ENCODE peak calls at places on chromosomes 5 and 9, in five cellular contexts. B, V, D, M and F are unnamed samples. For H3K9me3, the result is how much of the 10 kb centered on the place peaks cover.

GRCh38 chr9:23596913-23597634 is 229.0 kb downstream of the ELAVL2 start:
- DNase-seq in B (no peak), V (no peak), D (no peak), M (no peak), F (no peak)

GRCh38 chr5:91643796-91644195 is 260.7 kb upstream of the ARRDC3 start:
- DNase-seq in B (peak), V (no peak), D (peak), M (peak), F (no peak)

GRCh38 chr5:62692946-62693713 is 114.5 kb downstream of the LRRC70 start:
- DNase-seq in B (no peak), V (no peak), D (no peak), M (no peak), F (no peak)

GRCh38 chr9:38046669-38047300 is 22.2 kb downstream of the SHB start:
- DNase-seq in B (peak), V (peak), D (peak), M (peak), F (no peak)

GRCh38 chr5:97418472-97418871 is 235.4 kb upstream of the RIOK2 start:
- DNase-seq in B (no peak), V (no peak), D (no peak), M (no peak), F (no peak)

GRCh38 chr5:44862808-44863207 is 54.1 kb downstream of the MRPS30 start:
- DNase-seq in B (peak), V (no peak), D (peak), M (peak), F (no peak)

GRCh38 chr9:78539904-78540303 is 243.0 kb downstream of the PSAT1 start:
- DNase-seq in B (peak), V (no peak), D (peak), M (peak), F (no peak)

GRCh38 chr9:81456431-81456970 is 232.8 kb downstream of the TLE1 start:
- DNase-seq in B (peak), V (no peak), D (peak), M (peak), F (no peak)

GRCh38 chr5:78611161-78611605 is 37.4 kb downstream of the LHFPL2 start:
- DNase-seq in B (peak), V (no peak), D (peak), M (no peak), F (no peak)

GRCh38 chr9:107488400-107489143 is 997 bp downstream of the KLF4 start:
- DNase-seq in B (peak), V (peak), D (peak), M (peak), F (peak)

GRCh38 chr5:176392526-176392925 is 4.0 kb downstream of the HIGD2A start:
- DNase-seq in B (no peak), V (no peak), D (no peak), M (no peak), F (no peak)

GRCh38 chr5:154110054-154110453 is 71.3 kb downstream of the MFAP3 start:
- DNase-seq in B (no peak), V (no peak), D (no peak), M (no peak), F (no peak)
- H3K9me3 ChIP-seq in B (under half), V (under half), D (under half), M (under half), F (under half)

GRCh38 chr9:96771124-96771523 is 6.8 kb downstream of the ZNF510 start:
- DNase-seq in B (no peak), V (no peak), D (no peak), M (no peak), F (no peak)

GRCh38 chr9:96766199-96766598 is 11.7 kb downstream of the ZNF510 start:
- DNase-seq in B (no peak), V (no peak), D (no peak), M (no peak), F (no peak)

DNA sequence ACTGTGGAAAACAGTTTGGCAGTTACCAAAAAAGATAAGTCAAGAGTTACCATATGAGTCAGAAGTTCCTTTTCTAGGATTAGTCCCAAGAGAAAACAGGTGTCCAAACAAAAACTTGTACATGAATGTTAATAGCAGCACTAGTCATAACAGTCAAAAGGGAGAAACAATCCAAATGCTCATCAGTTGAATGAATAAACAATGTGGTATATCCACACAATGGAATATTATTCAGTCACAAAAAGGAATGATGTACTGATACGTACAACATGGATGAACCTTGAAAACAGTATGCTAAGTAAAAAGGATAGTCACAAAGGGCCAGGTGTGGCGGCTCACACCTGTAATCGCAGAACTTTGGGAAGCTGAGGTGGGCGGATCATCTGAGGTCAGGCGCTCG is 7.9 kb downstream of the ZNF510 start:
- DNase-seq in B (no peak), V (no peak), D (no peak), M (no peak), F (no peak)
- H3K9me3 ChIP-seq in B (under half), V (under half), D (under half), M (half or more), F (under half)

DNA sequence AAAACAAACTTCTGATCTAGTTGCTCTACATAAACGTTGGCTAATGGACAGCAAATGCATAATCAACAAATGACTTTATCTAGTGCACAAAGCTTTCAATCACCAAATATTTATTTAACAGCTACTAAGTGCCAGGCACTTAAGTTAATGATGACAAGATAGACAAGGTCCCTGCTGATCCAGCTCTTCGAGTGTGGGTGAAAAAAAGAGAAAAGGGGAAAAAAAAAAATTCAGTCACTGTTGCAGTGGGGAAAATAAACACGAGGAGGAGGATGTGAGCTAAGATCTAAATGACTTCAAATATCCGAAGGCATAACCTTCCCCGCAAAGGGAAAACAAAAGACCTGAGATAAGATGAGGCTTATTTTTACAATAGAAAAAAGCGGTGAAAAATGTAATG is 9.6 kb downstream of the PSIP1 start:
- DNase-seq in B (no peak), V (no peak), D (no peak), M (no peak), F (no peak)
- H3K9me3 ChIP-seq in B (under half), V (under half), D (under half), M (under half), F (under half)

DNA sequence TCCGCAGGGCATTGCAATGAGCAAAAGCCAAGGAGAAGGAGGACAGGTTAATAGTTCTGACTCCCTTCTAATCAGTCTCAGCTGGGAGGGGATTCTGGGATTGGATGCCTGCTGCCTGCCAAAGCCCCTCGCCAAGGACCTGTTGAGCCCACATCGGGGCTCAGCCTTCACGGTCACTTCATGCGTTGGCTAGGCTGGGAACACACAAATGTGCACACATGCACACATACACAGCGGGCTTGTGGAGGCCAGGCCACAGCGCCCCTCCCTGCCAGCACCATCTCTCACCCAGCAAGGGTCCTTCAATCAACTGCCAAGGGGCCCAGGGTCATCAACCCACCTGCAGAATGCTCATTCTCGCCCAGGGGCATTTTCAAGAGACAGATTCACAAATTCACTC is 113.9 kb downstream of the C5orf15 start:
- DNase-seq in B (no peak), V (no peak), D (no peak), M (no peak), F (no peak)
- H3K9me3 ChIP-seq in B (under half), V (under half), D (under half), M (under half), F (under half)

DNA sequence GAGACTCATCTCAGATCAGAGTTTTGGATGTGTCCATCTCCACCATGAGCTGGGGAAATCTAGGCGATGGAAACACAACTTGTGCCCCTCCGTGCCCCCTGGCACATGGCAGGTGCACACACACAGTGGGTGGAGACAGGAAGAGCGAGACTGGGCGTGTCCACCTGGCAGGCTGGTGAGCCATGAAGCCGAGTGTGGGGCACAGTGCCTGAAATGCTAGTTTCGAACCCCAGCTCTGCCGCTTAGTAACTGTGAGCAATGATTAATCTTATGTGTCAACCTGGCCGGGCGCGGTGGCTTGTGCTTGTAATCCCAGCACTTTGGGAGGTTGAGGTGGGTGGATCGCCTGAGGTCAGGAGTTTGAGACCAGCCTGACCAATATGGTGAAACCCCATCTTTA is 80.8 kb upstream of the RNU6ATAC start:
- DNase-seq in B (no peak), V (no peak), D (no peak), M (no peak), F (no peak)
- H3K9me3 ChIP-seq in B (under half), V (under half), D (under half), M (under half), F (under half)

GRCh38 chr9:111542497-111543254 is 17.7 kb downstream of the ZNF483 start:
- DNase-seq in B (no peak), V (no peak), D (no peak), M (no peak), F (no peak)

DNA sequence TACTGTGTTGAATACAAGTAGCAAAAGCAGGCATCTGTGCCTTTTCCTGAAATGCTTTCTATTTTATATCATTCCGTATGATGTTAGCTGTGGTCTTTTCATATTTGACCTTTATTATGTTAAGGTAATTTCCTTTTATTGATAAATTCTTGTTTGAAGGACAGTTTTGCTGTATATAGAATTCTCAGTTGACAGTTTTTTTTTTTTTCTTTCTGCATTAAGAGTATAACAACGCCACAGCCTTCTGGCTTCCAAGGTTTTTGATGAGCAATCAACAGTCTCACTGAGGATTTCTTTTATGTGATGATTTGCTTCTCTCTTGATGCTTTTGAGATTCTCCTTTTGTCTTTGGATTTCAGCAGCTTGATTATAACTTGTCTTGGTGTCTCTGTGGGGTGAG is 23.6 kb downstream of the ZNF483 start:
- DNase-seq in B (no peak), V (no peak), D (no peak), M (no peak), F (no peak)
- H3K9me3 ChIP-seq in B (half or more), V (under half), D (under half), M (half or more), F (half or more)

DNA sequence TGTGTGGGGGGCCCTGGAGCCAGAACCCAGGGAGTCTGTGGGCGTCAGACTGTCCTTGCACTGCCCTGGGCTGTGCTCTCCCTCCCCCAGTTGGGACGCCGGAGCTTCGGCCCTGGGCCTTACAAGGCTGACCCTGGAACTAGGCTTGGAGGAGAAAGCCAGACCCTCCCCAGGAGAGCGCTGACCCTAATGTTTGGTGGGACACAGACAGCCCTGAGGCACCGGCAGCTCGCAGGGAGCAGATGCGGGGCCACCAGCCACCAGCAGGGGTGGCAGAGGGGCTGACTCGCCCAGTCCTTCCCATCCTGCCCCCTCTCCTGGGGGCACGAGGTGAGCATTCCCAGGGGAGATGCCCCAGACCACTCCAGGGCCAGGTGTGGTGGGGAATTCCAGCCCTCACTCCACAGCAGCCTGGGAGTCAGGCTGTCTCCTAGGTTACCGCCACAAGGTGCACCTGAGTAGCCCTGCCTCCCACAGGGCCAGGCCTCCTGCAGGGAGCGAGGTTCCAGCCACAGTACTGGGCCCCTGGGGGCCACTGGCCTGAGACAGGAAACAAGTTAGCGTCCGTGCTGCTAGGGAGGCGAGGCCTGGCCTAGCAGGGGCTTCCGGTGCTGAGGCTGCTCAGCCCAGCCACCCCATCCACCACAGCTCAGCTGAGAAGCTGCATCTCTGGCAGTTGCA is 134.6 kb downstream of the OLFM1 start:
- DNase-seq in B (no peak), V (no peak), D (no peak), M (no peak), F (no peak)
- H3K9me3 ChIP-seq in B (half or more), V (under half), D (under half), M (under half), F (under half)

DNA sequence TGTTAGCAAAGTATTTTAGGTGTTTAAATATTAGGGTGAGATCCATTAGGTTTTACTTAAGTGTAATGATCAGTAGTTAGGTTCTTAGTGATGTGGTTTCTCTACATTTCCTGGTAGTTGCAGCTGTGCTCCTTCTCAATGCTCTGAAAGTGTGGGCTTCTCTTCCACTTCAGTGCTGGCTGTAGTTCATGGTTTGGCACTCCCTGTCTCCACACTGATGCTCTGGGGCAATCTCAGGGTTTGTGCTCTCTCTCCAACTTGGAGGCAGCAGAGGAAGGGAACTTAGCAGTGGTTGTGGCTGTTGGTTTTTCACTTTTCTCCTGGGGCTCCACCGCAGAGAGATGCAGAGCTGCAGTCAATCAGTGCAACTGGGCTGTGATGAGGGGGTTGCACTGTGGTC is 507.5 kb downstream of the TMEM232 start:
- DNase-seq in B (no peak), V (no peak), D (no peak), M (no peak), F (no peak)
- H3K9me3 ChIP-seq in B (under half), V (under half), D (under half), M (half or more), F (half or more)

GRCh38 chr5:56503929-56504328 is 270.8 kb upstream of the ANKRD55 start:
- DNase-seq in B (no peak), V (no peak), D (no peak), M (no peak), F (no peak)

GRCh38 chr5:56499877-56500276 is 266.7 kb upstream of the ANKRD55 start:
- DNase-seq in B (no peak), V (no peak), D (no peak), M (no peak), F (no peak)

GRCh38 chr5:56498759-56499395 is 265.7 kb upstream of the ANKRD55 start:
- DNase-seq in B (no peak), V (no peak), D (no peak), M (no peak), F (no peak)

GRCh38 chr5:56506586-56506985 is 273.5 kb upstream of the ANKRD55 start:
- DNase-seq in B (peak), V (no peak), D (no peak), M (no peak), F (no peak)

DNA sequence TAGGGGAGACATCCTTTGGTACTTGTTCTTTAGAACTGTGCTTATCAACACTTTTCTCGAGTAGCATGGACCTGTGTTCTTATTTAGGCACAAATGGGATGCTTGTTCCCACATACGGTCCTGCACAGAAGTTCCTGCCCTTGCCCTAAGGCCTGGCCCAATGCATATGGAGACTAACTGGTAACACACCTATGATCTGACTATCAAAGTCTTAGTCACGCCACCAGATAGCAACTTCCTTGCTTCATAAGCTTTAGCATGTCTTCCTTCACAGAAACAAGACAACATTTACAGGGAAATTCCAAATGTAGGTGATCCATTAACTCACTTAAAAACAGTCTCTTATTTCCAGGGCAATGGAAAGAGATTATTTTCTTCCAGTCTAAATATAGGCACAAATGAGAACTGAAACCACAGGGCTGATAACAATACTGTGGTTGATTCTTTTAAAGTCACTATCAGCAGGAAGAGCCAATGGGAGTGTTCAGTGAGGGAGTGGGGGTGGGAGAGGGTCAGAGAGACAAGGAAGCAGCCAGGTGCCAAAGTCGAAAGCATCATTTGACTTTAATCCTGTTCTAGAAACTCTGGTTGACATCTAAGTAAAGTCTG is 268.9 kb upstream of the ANKRD55 start:
- DNase-seq in B (peak), V (no peak), D (no peak), M (no peak), F (no peak)
- H3K9me3 ChIP-seq in B (under half), V (under half), D (under half), M (under half), F (under half)